ENCODE peak calls at places on chromosomes 11 and 22, in five cellular contexts. I, L, U, M and Z are unnamed samples.

GRCh38 chr11:12089473-12089872 is 20.9 kb upstream of the MICAL2 start:
- DNase-seq in L (no peak), I (peak), U (peak), M (no peak), Z (no peak)

GRCh38 chr11:88799749-88800500 is 265.9 kb downstream of the GRM5 start:
- DNase-seq in M (no peak), I (no peak), U (no peak), L (no peak), Z (no peak)

GRCh38 chr22:30932661-30933060 is 35.9 kb downstream of the MORC2 start:
- DNase-seq in M (no peak), L (no peak), I (no peak), U (no peak), Z (no peak)

GRCh38 chr11:120564573-120565301 is 53.2 kb downstream of the GRIK4 start:
- DNase-seq in I (peak), L (no peak), M (peak), U (no peak), Z (no peak)

GRCh38 chr11:13030857-13031256 is 21.7 kb downstream of the RASSF10 start:
- DNase-seq in I (no peak), M (no peak), U (no peak), L (no peak), Z (no peak)

GRCh38 chr11:19777342-19778102 is 64.9 kb downstream of the NAV2 start:
- DNase-seq in U (peak), I (peak), M (peak), L (no peak), Z (peak)

GRCh38 chr11:2467695-2468055 is 22.9 kb downstream of the KCNQ1 start:
- DNase-seq in M (no peak), L (no peak), I (no peak), U (no peak), Z (no peak)

GRCh38 chr22:37807410-37808293 is at the start of gene GCAT:
- DNase-seq in U (peak), L (peak), M (peak), I (peak), Z (peak)

GRCh38 chr11:1335264-1335810 is 25.9 kb upstream of the TOLLIP start:
- DNase-seq in L (no peak), U (no peak), I (no peak), M (no peak), Z (no peak)
- H3K4me3 ChIP-seq in L (no peak), U (peak), I (no peak), M (peak), Z (no peak)

DNA sequence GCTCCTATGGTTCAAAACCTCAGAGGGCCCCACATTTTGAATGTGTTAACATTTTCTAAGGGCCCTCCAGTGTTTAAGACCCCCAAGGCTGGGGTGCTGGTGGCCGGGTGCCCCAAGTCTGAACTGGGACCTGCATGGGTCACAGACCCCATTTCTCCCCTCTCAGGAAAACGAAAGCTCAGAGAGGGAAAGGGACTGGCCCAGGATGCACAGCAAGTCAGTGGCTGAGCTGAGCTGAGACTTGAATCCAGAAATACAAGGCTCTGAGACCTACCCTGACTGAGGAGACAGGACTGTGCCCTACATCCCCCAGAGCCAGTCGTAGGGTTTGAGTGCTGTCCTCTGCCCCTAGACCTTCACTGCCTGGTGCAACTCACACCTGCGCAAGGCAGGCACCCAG is 4.2 kb downstream of the ACTN3 start:
- DNase-seq in L (no peak), U (no peak), M (no peak), I (no peak), Z (no peak)
- TF ChIP-seq CTCF in L (no peak), U (no peak), M (no peak), I (no peak), Z (no peak)

GRCh38 chr11:40435344-40435743 is 1024.1 kb downstream of the LRRC4C start:
- DNase-seq in M (no peak), L (no peak), U (no peak), I (no peak), Z (no peak)

GRCh38 chr11:40432358-40432757 is 1027.1 kb downstream of the LRRC4C start:
- DNase-seq in I (no peak), U (no peak), L (no peak), M (no peak), Z (no peak)

GRCh38 chr11:40434941-40435340 is 1024.5 kb downstream of the LRRC4C start:
- DNase-seq in L (no peak), I (no peak), M (no peak), U (no peak), Z (no peak)
- H3K4me3 ChIP-seq in L (no peak), I (no peak), M (no peak), U (no peak), Z (no peak)

DNA sequence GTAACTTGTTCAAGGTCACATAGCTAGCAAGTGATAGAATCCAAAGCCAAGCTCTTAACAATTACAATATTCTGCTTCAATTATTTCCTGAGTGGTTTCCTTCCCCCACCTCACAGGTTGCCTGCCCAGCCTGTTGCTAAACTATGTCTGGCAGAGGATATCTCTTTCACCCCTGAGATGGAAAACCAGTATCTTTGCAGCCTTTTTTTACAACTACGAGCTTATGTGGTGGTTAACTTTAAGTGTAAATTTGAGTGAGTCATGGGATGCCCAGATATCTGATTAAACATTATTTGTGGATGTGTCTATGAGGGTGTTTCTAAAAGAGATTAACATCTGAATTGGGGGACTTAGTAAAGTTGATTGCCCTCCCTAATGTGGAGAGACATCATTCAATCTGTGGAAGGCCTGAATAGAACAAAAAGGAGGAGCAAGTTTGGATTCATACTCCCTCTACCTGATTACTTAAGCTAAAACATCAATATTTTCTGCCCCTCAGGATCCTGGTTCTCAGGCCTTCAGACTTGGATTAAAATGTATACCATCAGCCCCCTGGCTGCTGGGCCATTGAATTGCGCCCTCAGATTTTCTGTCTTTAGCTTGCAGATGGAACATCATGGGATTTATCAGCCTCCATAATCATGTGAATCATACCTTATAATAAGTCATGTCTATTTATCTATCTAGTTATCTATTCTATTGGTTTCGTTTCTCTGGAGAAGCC is 911.9 kb downstream of the METTL15 start:
- DNase-seq in M (peak), L (no peak), I (peak), U (peak), Z (no peak)
- TF ChIP-seq CTCF in M (peak), L (peak), I (peak), U (peak), Z (peak)

DNA sequence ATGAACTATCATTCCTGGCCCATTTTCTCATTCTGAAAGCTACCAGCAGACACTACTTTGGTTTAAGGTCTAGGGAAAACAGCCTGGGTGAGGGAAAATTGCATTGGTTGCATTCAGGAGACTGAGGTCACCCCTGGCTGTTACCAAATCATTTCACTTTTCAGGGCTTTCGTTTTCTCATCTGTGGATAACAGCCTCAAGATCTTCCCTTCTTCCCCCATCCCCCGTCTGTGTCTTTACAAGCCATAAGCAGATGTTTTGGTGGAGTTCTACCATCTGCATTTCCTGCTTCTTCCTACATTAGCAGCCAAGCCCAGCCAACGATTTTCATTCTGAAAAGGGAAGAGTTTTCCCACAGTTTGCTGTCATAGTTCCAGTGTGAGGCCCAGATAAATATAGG is 130.4 kb downstream of the HIPK3 start:
- DNase-seq in U (no peak), M (no peak), I (no peak), L (no peak), Z (no peak)
- H3K4me3 ChIP-seq in U (no peak), M (no peak), I (no peak), L (no peak), Z (no peak)

GRCh38 chr11:126419801-126420729 is 64.6 kb downstream of the ST3GAL4 start:
- DNase-seq in U (no peak), L (no peak), M (peak), I (peak), Z (no peak)

GRCh38 chr11:126420730-126421083 is 65.2 kb downstream of the ST3GAL4 start:
- DNase-seq in U (no peak), M (peak), L (no peak), I (no peak), Z (no peak)

GRCh38 chr11:126422446-126422845 is 67.0 kb downstream of the ST3GAL4 start:
- DNase-seq in U (no peak), M (no peak), L (no peak), I (no peak), Z (no peak)

GRCh38 chr11:126423154-126423553 is 67.7 kb downstream of the ST3GAL4 start:
- DNase-seq in M (no peak), I (no peak), U (no peak), L (no peak), Z (no peak)

DNA sequence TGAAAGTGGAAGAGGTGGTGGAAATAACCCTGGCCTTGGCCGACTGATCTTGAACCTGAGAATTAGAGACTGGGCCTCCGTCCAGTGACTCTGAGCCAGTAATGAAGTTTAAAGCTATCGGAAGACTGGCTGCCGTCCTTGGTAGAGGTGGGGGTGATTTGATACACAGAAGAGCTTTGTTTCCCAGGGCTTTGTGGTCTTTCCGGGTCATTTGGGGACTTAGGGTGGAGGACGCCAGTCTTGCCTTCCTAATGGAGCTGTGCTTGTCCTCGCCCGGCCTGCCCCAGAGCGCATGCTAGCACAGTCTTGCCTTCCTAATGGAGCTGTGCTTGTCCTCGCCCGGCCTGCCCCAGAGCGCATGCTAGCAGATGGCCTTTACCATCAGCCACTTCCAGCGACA is 65.8 kb downstream of the ST3GAL4 start:
- DNase-seq in M (no peak), I (no peak), U (no peak), L (no peak), Z (no peak)
- TF ChIP-seq CTCF in M (no peak), I (no peak), U (no peak), L (no peak), Z (no peak)

GRCh38 chr11:443542-444199 is 1.9 kb upstream of the ANO9 start:
- DNase-seq in L (no peak), I (peak), U (peak), M (peak), Z (no peak)

GRCh38 chr11:442611-443081 is 835 bp upstream of the ANO9 start:
- DNase-seq in U (no peak), M (no peak), I (no peak), L (no peak), Z (no peak)

GRCh38 chr11:440065-441042 is 1.5 kb downstream of the ANO9 start:
- DNase-seq in U (no peak), L (no peak), M (peak), I (no peak), Z (no peak)

GRCh38 chr11:441043-441417 is 781 bp downstream of the ANO9 start:
- DNase-seq in I (no peak), U (no peak), M (no peak), L (no peak), Z (no peak)

GRCh38 chr11:441418-442274 is at the start of gene ANO9:
- DNase-seq in L (no peak), I (no peak), U (peak), M (no peak), Z (no peak)
- H3K4me3 ChIP-seq in L (no peak), I (no peak), U (peak), M (no peak), Z (peak)

GRCh38 chr11:103055174-103055890 is 36.6 kb downstream of the DCUN1D5 start:
- DNase-seq in U (peak), I (peak), M (peak), L (peak), Z (peak)
- TF ChIP-seq CTCF in U (peak), I (peak), M (peak), L (peak), Z (peak)

DNA sequence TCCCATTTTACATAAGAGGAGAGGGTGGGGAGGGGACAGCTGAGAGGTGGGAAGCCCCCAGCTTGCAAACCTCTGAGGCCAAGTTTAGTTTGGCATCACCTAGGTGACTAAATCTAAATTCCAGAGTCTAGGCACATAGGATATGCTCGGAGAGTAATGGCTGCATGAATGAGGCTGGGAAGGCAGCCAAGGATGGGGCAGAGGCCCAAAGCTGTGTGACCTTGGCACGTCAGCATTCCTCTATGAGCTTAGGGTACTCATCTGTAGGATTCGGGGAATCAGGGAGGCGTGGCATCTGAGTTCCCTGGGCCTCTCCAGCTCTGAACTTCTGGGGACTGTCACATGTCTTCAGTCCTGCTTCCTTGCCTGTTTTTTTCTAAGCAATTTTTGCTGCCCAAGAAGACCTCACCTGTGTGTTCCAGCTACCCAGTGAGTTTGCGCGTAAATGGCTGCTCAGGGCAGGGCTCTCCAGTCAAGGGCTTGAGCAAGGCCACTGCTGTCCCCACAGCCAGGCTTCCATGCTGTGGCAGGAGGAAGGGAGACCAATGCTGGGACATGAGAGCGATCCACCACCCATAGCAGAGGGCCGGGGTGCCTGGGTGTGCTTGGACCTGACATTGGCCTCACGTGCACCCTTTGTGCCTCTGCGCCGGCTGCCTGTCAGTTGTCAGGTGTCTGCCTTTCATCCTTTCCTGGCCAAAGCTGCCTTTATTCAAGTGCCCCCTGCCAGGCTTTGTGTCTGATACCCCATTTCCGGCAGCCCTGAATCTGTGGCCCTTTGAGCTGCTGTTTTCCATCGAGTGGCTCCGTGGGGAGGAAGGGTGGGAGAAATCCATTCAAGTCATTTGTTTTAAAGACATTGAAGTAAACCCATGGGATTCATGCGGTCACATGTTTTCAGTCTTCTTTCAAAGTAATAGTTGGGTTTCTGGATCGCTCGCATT is 14.0 kb downstream of the DAGLA start:
- DNase-seq in M (no peak), I (no peak), L (no peak), U (no peak), Z (no peak)
- H3K4me3 ChIP-seq in M (no peak), I (no peak), L (no peak), U (no peak), Z (no peak)